ENCODE peak calls at places on chromosomes 2 and 18, in seven cellular contexts. One of them, this sample, is unnamed.

GRCh38 chr2:120786559-120786960 is 50.9 kb downstream of the GLI2 start:
- DNase-seq in NCI-H1092 treated with DMSO at 0.1 percent for 48 hours: no peak
- DNase-seq in iPS DF 6.9: peak
- DNase-seq in ELF-1: peak
- DNase-seq in activated naive CD4-positive, alpha-beta T cell: no peak
- DNase-seq in stimulated activated CD4-positive, alpha-beta T cell treated with anti-CD3 and anti-CD28 coated beads, Interleukin-12 subunit alpha, Interleukin-12 subunit beta, amount 100 ng/mL, for 4 hours: no peak
- DNase-seq in activated CD4-positive, alpha-beta T cell treated with anti-CD3 and anti-CD28 coated beads, Interleukin-2, amount 50 U/mL, for 1 hour: no peak
- DNase-seq in this sample: no peak

GRCh38 chr18:13629841-13630747 is 96.3 kb downstream of the FAM210A start:
- DNase-seq in stimulated activated CD4-positive, alpha-beta T cell treated with anti-CD3 and anti-CD28 coated beads, Interleukin-12 subunit alpha, Interleukin-12 subunit beta, amount 100 ng/mL, for 4 hours: peak
- DNase-seq in ELF-1: peak
- DNase-seq in activated naive CD4-positive, alpha-beta T cell: peak
- DNase-seq in activated CD4-positive, alpha-beta T cell treated with anti-CD3 and anti-CD28 coated beads, Interleukin-2, amount 50 U/mL, for 1 hour: peak
- DNase-seq in iPS DF 6.9: peak
- DNase-seq in NCI-H1092 treated with DMSO at 0.1 percent for 48 hours: peak
- DNase-seq in this sample: peak

GRCh38 chr2:164803772-164804466 is 37.7 kb downstream of the COBLL1 start:
- DNase-seq in stimulated activated CD4-positive, alpha-beta T cell treated with anti-CD3 and anti-CD28 coated beads, Interleukin-12 subunit alpha, Interleukin-12 subunit beta, amount 100 ng/mL, for 4 hours: no peak
- DNase-seq in activated CD4-positive, alpha-beta T cell treated with anti-CD3 and anti-CD28 coated beads, Interleukin-2, amount 50 U/mL, for 1 hour: no peak
- DNase-seq in iPS DF 6.9: no peak
- DNase-seq in activated naive CD4-positive, alpha-beta T cell: no peak
- DNase-seq in NCI-H1092 treated with DMSO at 0.1 percent for 48 hours: no peak
- DNase-seq in ELF-1: no peak
- DNase-seq in this sample: peak

GRCh38 chr2:64695656-64696310 is 42.1 kb upstream of the SERTAD2 start:
- DNase-seq in activated naive CD4-positive, alpha-beta T cell: no peak
- DNase-seq in ELF-1: peak
- DNase-seq in iPS DF 6.9: no peak
- DNase-seq in NCI-H1092 treated with DMSO at 0.1 percent for 48 hours: no peak
- DNase-seq in stimulated activated CD4-positive, alpha-beta T cell treated with anti-CD3 and anti-CD28 coated beads, Interleukin-12 subunit alpha, Interleukin-12 subunit beta, amount 100 ng/mL, for 4 hours: no peak
- DNase-seq in activated CD4-positive, alpha-beta T cell treated with anti-CD3 and anti-CD28 coated beads, Interleukin-2, amount 50 U/mL, for 1 hour: no peak
- DNase-seq in this sample: no peak

GRCh38 chr2:29920130-29920577 is 1.2 kb downstream of the ALK start:
- DNase-seq in NCI-H1092 treated with DMSO at 0.1 percent for 48 hours: no peak
- DNase-seq in iPS DF 6.9: no peak
- DNase-seq in activated naive CD4-positive, alpha-beta T cell: peak
- DNase-seq in stimulated activated CD4-positive, alpha-beta T cell treated with anti-CD3 and anti-CD28 coated beads, Interleukin-12 subunit alpha, Interleukin-12 subunit beta, amount 100 ng/mL, for 4 hours: peak
- DNase-seq in activated CD4-positive, alpha-beta T cell treated with anti-CD3 and anti-CD28 coated beads, Interleukin-2, amount 50 U/mL, for 1 hour: peak
- DNase-seq in ELF-1: peak
- DNase-seq in this sample: no peak

GRCh38 chr2:223644116-223644515 is 42.0 kb upstream of the SCG2 start:
- DNase-seq in stimulated activated CD4-positive, alpha-beta T cell treated with anti-CD3 and anti-CD28 coated beads, Interleukin-12 subunit alpha, Interleukin-12 subunit beta, amount 100 ng/mL, for 4 hours: no peak
- DNase-seq in iPS DF 6.9: no peak
- DNase-seq in NCI-H1092 treated with DMSO at 0.1 percent for 48 hours: no peak
- DNase-seq in activated naive CD4-positive, alpha-beta T cell: no peak
- DNase-seq in activated CD4-positive, alpha-beta T cell treated with anti-CD3 and anti-CD28 coated beads, Interleukin-2, amount 50 U/mL, for 1 hour: no peak
- DNase-seq in ELF-1: no peak
- DNase-seq in this sample: no peak

GRCh38 chr2:236449167-236449586 is 120.4 kb upstream of the ACKR3 start:
- DNase-seq in ELF-1: peak
- DNase-seq in iPS DF 6.9: no peak
- DNase-seq in stimulated activated CD4-positive, alpha-beta T cell treated with anti-CD3 and anti-CD28 coated beads, Interleukin-12 subunit alpha, Interleukin-12 subunit beta, amount 100 ng/mL, for 4 hours: no peak
- DNase-seq in activated CD4-positive, alpha-beta T cell treated with anti-CD3 and anti-CD28 coated beads, Interleukin-2, amount 50 U/mL, for 1 hour: no peak
- DNase-seq in activated naive CD4-positive, alpha-beta T cell: no peak
- DNase-seq in NCI-H1092 treated with DMSO at 0.1 percent for 48 hours: no peak
- DNase-seq in this sample: peak

GRCh38 chr18:66999003-66999402 is 395.1 kb upstream of the CDH19 start:
- DNase-seq in iPS DF 6.9: no peak
- DNase-seq in NCI-H1092 treated with DMSO at 0.1 percent for 48 hours: no peak
- DNase-seq in activated naive CD4-positive, alpha-beta T cell: no peak
- DNase-seq in stimulated activated CD4-positive, alpha-beta T cell treated with anti-CD3 and anti-CD28 coated beads, Interleukin-12 subunit alpha, Interleukin-12 subunit beta, amount 100 ng/mL, for 4 hours: no peak
- DNase-seq in ELF-1: no peak
- DNase-seq in activated CD4-positive, alpha-beta T cell treated with anti-CD3 and anti-CD28 coated beads, Interleukin-2, amount 50 U/mL, for 1 hour: no peak
- DNase-seq in this sample: no peak

GRCh38 chr2:85673736-85674375 is 5.9 kb upstream of the SFTPB start:
- DNase-seq in stimulated activated CD4-positive, alpha-beta T cell treated with anti-CD3 and anti-CD28 coated beads, Interleukin-12 subunit alpha, Interleukin-12 subunit beta, amount 100 ng/mL, for 4 hours: no peak
- DNase-seq in iPS DF 6.9: no peak
- DNase-seq in activated naive CD4-positive, alpha-beta T cell: no peak
- DNase-seq in ELF-1: no peak
- DNase-seq in NCI-H1092 treated with DMSO at 0.1 percent for 48 hours: no peak
- DNase-seq in activated CD4-positive, alpha-beta T cell treated with anti-CD3 and anti-CD28 coated beads, Interleukin-2, amount 50 U/mL, for 1 hour: no peak
- DNase-seq in this sample: no peak

GRCh38 chr18:47323158-47323557 is 71.7 kb upstream of the SKOR2 start:
- DNase-seq in activated CD4-positive, alpha-beta T cell treated with anti-CD3 and anti-CD28 coated beads, Interleukin-2, amount 50 U/mL, for 1 hour: no peak
- DNase-seq in NCI-H1092 treated with DMSO at 0.1 percent for 48 hours: no peak
- DNase-seq in ELF-1: no peak
- DNase-seq in activated naive CD4-positive, alpha-beta T cell: no peak
- DNase-seq in iPS DF 6.9: no peak
- DNase-seq in stimulated activated CD4-positive, alpha-beta T cell treated with anti-CD3 and anti-CD28 coated beads, Interleukin-12 subunit alpha, Interleukin-12 subunit beta, amount 100 ng/mL, for 4 hours: no peak
- DNase-seq in this sample: no peak

GRCh38 chr2:160816916-160817315 is 323.3 kb upstream of the RBMS1 start:
- DNase-seq in stimulated activated CD4-positive, alpha-beta T cell treated with anti-CD3 and anti-CD28 coated beads, Interleukin-12 subunit alpha, Interleukin-12 subunit beta, amount 100 ng/mL, for 4 hours: no peak
- DNase-seq in iPS DF 6.9: no peak
- DNase-seq in NCI-H1092 treated with DMSO at 0.1 percent for 48 hours: peak
- DNase-seq in activated naive CD4-positive, alpha-beta T cell: no peak
- DNase-seq in activated CD4-positive, alpha-beta T cell treated with anti-CD3 and anti-CD28 coated beads, Interleukin-2, amount 50 U/mL, for 1 hour: no peak
- DNase-seq in ELF-1: no peak
- DNase-seq in this sample: no peak

GRCh38 chr2:213411582-213412289 is 127.5 kb downstream of the SPAG16 start:
- DNase-seq in NCI-H1092 treated with DMSO at 0.1 percent for 48 hours: no peak
- DNase-seq in iPS DF 6.9: no peak
- DNase-seq in ELF-1: no peak
- DNase-seq in activated CD4-positive, alpha-beta T cell treated with anti-CD3 and anti-CD28 coated beads, Interleukin-2, amount 50 U/mL, for 1 hour: no peak
- DNase-seq in stimulated activated CD4-positive, alpha-beta T cell treated with anti-CD3 and anti-CD28 coated beads, Interleukin-12 subunit alpha, Interleukin-12 subunit beta, amount 100 ng/mL, for 4 hours: no peak
- DNase-seq in activated naive CD4-positive, alpha-beta T cell: no peak
- DNase-seq in this sample: no peak

GRCh38 chr18:34801769-34802168 is 91.7 kb downstream of the DTNA start:
- DNase-seq in NCI-H1092 treated with DMSO at 0.1 percent for 48 hours: no peak
- DNase-seq in ELF-1: no peak
- DNase-seq in stimulated activated CD4-positive, alpha-beta T cell treated with anti-CD3 and anti-CD28 coated beads, Interleukin-12 subunit alpha, Interleukin-12 subunit beta, amount 100 ng/mL, for 4 hours: no peak
- DNase-seq in iPS DF 6.9: no peak
- DNase-seq in activated naive CD4-positive, alpha-beta T cell: no peak
- DNase-seq in activated CD4-positive, alpha-beta T cell treated with anti-CD3 and anti-CD28 coated beads, Interleukin-2, amount 50 U/mL, for 1 hour: no peak
- DNase-seq in this sample: no peak

GRCh38 chr2:52810460-52810859 is 957.1 kb upstream of the CHAC2 start:
- DNase-seq in NCI-H1092 treated with DMSO at 0.1 percent for 48 hours: no peak
- DNase-seq in stimulated activated CD4-positive, alpha-beta T cell treated with anti-CD3 and anti-CD28 coated beads, Interleukin-12 subunit alpha, Interleukin-12 subunit beta, amount 100 ng/mL, for 4 hours: no peak
- DNase-seq in activated naive CD4-positive, alpha-beta T cell: no peak
- DNase-seq in ELF-1: peak
- DNase-seq in activated CD4-positive, alpha-beta T cell treated with anti-CD3 and anti-CD28 coated beads, Interleukin-2, amount 50 U/mL, for 1 hour: no peak
- DNase-seq in iPS DF 6.9: no peak
- DNase-seq in this sample: no peak

GRCh38 chr2:168584934-168585333 is 128.9 kb downstream of the CERS6 start:
- DNase-seq in stimulated activated CD4-positive, alpha-beta T cell treated with anti-CD3 and anti-CD28 coated beads, Interleukin-12 subunit alpha, Interleukin-12 subunit beta, amount 100 ng/mL, for 4 hours: no peak
- DNase-seq in activated CD4-positive, alpha-beta T cell treated with anti-CD3 and anti-CD28 coated beads, Interleukin-2, amount 50 U/mL, for 1 hour: no peak
- DNase-seq in ELF-1: no peak
- DNase-seq in NCI-H1092 treated with DMSO at 0.1 percent for 48 hours: no peak
- DNase-seq in iPS DF 6.9: no peak
- DNase-seq in activated naive CD4-positive, alpha-beta T cell: no peak
- DNase-seq in this sample: no peak

GRCh38 chr2:177604291-177605065 is 211.9 kb downstream of the AGPS start:
- DNase-seq in ELF-1: peak
- DNase-seq in NCI-H1092 treated with DMSO at 0.1 percent for 48 hours: peak
- DNase-seq in activated CD4-positive, alpha-beta T cell treated with anti-CD3 and anti-CD28 coated beads, Interleukin-2, amount 50 U/mL, for 1 hour: no peak
- DNase-seq in iPS DF 6.9: peak
- DNase-seq in activated naive CD4-positive, alpha-beta T cell: no peak
- DNase-seq in stimulated activated CD4-positive, alpha-beta T cell treated with anti-CD3 and anti-CD28 coated beads, Interleukin-12 subunit alpha, Interleukin-12 subunit beta, amount 100 ng/mL, for 4 hours: no peak
- DNase-seq in this sample: peak

GRCh38 chr18:77653792-77654191 is 404.1 kb downstream of the GALR1 start:
- DNase-seq in iPS DF 6.9: no peak
- DNase-seq in ELF-1: no peak
- DNase-seq in NCI-H1092 treated with DMSO at 0.1 percent for 48 hours: no peak
- DNase-seq in activated naive CD4-positive, alpha-beta T cell: no peak
- DNase-seq in activated CD4-positive, alpha-beta T cell treated with anti-CD3 and anti-CD28 coated beads, Interleukin-2, amount 50 U/mL, for 1 hour: no peak
- DNase-seq in stimulated activated CD4-positive, alpha-beta T cell treated with anti-CD3 and anti-CD28 coated beads, Interleukin-12 subunit alpha, Interleukin-12 subunit beta, amount 100 ng/mL, for 4 hours: no peak
- DNase-seq in this sample: no peak

This sample was measured in NCI-H226.